ENCODE peak calls at places on chromosomes 13 and 19, in seven cellular contexts. R, G, L, T, U, Q and K are unnamed samples.

GRCh38 chr19:49488046-49488862 is 846 bp downstream of the RPL13A start:
- DNase-seq in R (peak; percentile 52), G (no peak), L (no peak), T (no peak), U (no peak), Q (peak; percentile 8), K (peak; percentile 18)

GRCh38 chr19:45200614-45201013 is 22.0 kb downstream of the BLOC1S3 start:
- DNase-seq in R (peak; percentile 55), G (no peak), L (peak; percentile 83), T (no peak), U (no peak), Q (no peak), K (no peak)

GRCh38 chr19:11196406-11197287 is 698 bp downstream of the KANK2 start:
- DNase-seq in R (peak; percentile 76), G (peak; percentile 37), L (peak; percentile 61), T (peak; percentile 85), U (no peak), Q (peak; percentile 72), K (no peak)

GRCh38 chr19:15173746-15174404 is 26.9 kb downstream of the NOTCH3 start:
- DNase-seq in R (peak; percentile 21), G (peak; percentile 53), L (peak; percentile 49), T (no peak), U (no peak), Q (no peak), K (peak; percentile 40)

GRCh38 chr19:1294688-1295087 is 9.0 kb downstream of the EFNA2 start:
- DNase-seq in R (no peak), G (no peak), L (no peak), T (no peak), U (no peak), Q (no peak), K (no peak)

GRCh38 chr19:50753879-50754278 is 16.4 kb upstream of the GPR32 start:
- DNase-seq in R (no peak), G (no peak), L (no peak), T (no peak), U (no peak), Q (no peak), K (no peak)

GRCh38 chr13:31234729-31235128 is 35.0 kb downstream of the B3GLCT start:
- DNase-seq in R (peak; percentile 44), G (peak; percentile 14), L (peak; percentile 65), T (no peak), U (no peak), Q (no peak), K (no peak)

GRCh38 chr13:97574926-97575325 is 141.0 kb downstream of the RAP2A start:
- DNase-seq in R (peak; percentile 29), G (peak; percentile 59), L (peak; percentile 78), T (no peak), U (no peak), Q (peak; percentile 33), K (peak; percentile 34)

GRCh38 chr13:36163809-36164308 is 32.7 kb upstream of the DCLK1 start:
- DNase-seq in R (peak; percentile 1), G (peak; percentile 18), L (peak; percentile 21), T (peak; percentile 20), U (peak; percentile 76), Q (peak; percentile 71), K (no peak)

GRCh38 chr19:30696514-30696913 is 324.3 kb downstream of the ZNF536 start:
- DNase-seq in R (no peak), G (no peak), L (peak; percentile 85), T (peak; percentile 52), U (no peak), Q (peak; percentile 69), K (peak; percentile 34)

GRCh38 chr19:3225677-3226093 is 1.2 kb downstream of the CELF5 start:
- DNase-seq in R (no peak), G (no peak), L (peak; percentile 48), T (peak; percentile 56), U (no peak), Q (no peak), K (no peak)

GRCh38 chr13:109734002-109734785 is 52.2 kb downstream of the IRS2 start:
- DNase-seq in R (no peak), G (no peak), L (no peak), T (no peak), U (no peak), Q (no peak), K (no peak)

GRCh38 chr13:50910483-50910805 is 853 bp downstream of the RNASEH2B start:
- DNase-seq in R (peak; percentile 71), G (peak; percentile 25), L (peak; percentile 68), T (peak; percentile 73), U (no peak), Q (no peak), K (no peak)

GRCh38 chr19:45306522-45307027 is 16.1 kb downstream of the CKM start:
- DNase-seq in R (no peak), G (no peak), L (peak; percentile 70), T (no peak), U (no peak), Q (no peak), K (no peak)

GRCh38 chr13:50955212-50955611 is 45.6 kb downstream of the RNASEH2B start:
- DNase-seq in R (no peak), G (no peak), L (no peak), T (no peak), U (no peak), Q (no peak), K (no peak)

GRCh38 chr19:2254052-2254872 is 2.0 kb downstream of the JSRP1 start:
- DNase-seq in R (peak; percentile 28), G (no peak), L (peak; percentile 89), T (peak; percentile 45), U (no peak), Q (peak; percentile 81), K (no peak)

DNA sequence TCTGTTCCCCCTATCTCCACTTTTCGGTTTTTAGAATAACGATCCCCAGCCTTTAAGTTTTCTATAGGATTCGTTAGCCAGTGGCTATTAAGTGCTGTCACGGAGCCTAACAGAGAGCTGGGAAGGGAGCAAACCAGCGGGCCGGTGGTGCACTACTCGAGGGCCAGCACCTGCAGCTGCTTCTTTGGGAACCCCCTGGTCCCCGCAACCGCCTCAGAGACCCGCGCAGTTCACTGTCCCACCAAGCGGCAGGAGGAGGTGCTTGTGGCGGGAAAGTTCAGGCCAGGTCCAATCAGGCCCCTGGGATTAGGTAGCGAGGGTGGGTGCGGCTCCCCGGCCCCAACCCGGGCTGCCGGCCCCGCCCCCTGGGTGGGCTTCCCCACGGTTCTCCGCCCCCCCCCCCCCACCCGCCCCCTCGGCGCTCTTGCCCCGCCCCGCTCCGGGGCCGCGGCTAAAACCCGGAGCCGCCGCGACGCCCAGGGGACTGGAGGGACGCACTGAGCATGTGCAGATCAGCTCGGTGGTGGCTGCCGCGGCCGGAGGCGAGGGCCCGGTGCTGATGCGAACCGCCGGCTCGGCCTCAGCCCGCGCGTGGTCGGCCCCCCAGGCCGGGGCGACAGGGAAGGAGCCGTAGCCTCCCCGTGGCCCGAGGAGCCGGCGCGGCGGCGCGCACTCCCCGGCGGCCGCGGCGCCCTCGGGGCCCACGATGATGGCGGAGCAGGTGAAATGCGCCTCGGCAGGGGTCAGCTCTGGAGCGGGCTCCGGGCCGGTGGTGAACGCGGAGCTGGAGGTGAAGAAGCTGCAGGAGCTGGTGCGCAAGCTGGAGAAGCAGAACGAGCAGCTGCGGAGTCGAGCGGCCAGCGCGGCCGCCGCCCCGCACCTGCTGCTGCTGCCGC is at the start of gene SLAIN1:
- DNase-seq in R (peak; percentile 46), G (peak; percentile 67), L (peak; percentile 94), T (peak; percentile 98), U (no peak), Q (peak; percentile 87), K (peak; percentile 85)
- H2AFZ ChIP-seq in R (peak within 1 kb of the TSS; percentile 61), G (peak within 1 kb of the TSS; percentile 85), L (peak within 1 kb of the TSS; percentile 91), T (peak within 1 kb of the TSS; percentile 79), U (peak within 1 kb of the TSS; percentile 94), Q (peak within 1 kb of the TSS; percentile 71), K (peak within 1 kb of the TSS; percentile 87)

DNA sequence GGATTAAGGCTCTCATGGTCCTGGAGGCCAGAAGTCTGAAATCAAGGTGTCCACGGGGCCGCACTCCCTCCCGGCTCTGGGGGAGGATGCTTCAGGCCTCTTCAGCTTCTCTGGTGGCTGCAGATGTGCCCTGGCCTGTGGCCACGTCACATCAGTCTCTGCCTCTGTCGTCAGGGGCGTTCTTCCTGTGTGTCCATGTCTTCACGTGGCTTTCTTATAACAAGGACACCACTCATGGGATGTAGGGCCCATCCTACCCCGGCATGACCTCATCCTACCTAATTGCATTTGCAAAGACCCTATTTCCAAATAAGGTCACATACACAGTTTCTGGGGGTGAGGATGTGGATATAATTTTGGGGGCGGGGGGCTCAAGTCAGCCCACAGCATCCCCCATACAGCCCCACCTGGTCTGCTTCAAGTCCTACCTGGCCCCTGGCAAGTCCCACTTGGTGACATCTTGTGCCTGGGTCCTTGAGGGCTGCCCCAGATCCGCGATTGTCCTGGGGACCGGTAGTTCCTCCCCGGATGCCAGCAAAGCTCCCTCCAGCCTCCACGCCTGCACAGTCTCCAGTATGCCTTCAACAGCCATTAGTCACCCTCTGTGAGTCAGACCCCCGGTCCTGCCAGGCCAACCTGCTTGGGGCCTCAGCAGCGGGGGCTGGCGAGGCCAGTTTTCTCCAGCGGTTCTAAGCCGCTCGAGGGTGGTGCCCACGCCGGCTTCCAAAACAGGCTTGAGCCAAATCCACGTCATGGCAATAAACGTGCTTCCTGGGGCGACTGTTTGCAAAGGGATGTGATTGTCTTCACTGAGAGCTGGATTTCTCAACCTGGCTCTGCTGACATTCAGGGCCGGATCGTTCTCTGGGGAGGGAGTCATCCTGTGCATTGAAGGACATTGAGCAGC is 32.2 kb downstream of the MYO9B start:
- DNase-seq in R (peak; percentile 99), G (peak; percentile 99), L (no peak), T (peak; percentile 57), U (peak; percentile 99), Q (peak; percentile 91), K (no peak)
- H3K9me2 ChIP-seq in R (no peaks in the 10 kb centered on the region), G (no peaks in the 10 kb centered on the region), L (no peaks in the 10 kb centered on the region), T (no peaks in the 10 kb centered on the region), U (no peaks in the 10 kb centered on the region), Q (no peaks in the 10 kb centered on the region), K (no peaks in the 10 kb centered on the region)

DNA sequence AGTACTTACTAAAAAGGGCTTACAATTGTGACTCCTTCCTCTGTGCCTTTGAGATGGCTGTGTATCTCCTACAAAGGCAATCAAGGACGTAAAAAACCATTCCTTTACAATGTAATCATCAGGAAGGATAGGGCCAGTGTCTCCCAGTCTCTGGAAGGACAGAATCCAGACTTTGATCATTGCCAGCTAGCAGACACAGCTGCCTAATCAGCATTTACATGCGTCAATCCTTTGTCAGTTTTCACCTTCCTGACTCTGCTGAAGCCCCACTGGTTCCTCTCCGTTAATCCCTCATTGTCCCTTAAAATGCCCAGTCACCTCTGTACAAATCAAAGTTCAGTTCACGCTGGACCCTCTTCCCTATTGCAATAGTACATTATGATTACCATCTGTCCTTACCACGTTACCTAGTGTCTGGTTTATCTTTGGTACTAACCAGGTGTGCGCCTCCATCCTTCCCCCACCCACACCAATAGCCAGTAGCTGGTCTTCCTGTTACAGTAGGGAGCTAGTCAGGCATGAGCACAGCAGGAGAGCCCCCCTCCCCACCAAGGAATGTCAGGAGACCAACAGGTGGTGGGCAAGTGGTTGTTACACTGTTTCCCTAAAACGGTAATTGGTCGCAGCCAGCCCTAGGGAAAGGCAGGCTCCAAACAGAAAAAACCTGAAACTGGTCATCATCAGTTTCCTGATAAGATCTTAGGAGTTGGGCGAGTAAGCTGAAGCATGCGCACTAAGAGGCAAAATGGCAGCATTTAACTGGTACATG is 49.7 kb downstream of the TGDS start:
- DNase-seq in R (no peak), G (no peak), L (peak; percentile 50), T (no peak), U (no peak), Q (no peak), K (no peak)
- H2AFZ ChIP-seq in R (no peak overlapping the region), G (no peak overlapping the region), L (peak overlapping the region; percentile 60), T (no peak overlapping the region), U (no peak overlapping the region), Q (no peak overlapping the region), K (no peak overlapping the region)

DNA sequence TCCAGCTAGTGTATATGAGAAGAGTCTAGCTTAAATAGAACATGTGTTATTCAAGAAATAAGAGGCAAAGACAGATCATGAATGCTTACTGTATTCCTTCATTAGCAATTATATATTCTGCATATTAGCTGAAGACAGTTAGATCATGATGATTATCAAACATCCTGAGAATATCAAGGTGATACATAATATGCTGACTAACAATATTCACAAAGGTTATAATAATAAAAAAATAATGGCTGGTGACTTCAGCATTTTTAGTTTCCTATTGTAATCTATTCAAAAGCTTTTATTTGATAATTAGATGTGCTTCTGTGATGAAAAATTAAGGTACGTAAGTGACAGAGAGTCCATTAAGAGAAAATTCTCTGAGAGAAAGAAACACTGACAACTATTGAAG is 511.4 kb downstream of the PCDH17 start:
- DNase-seq in R (no peak), G (no peak), L (no peak), T (no peak), U (no peak), Q (no peak), K (no peak)
- H3K9me2 ChIP-seq in R (no peaks in the 10 kb centered on the region), G (no peaks in the 10 kb centered on the region), L (peaks cover 6% of the 10 kb centered on the region), T (no peaks in the 10 kb centered on the region), U (no peaks in the 10 kb centered on the region), Q (no peaks in the 10 kb centered on the region), K (no peaks in the 10 kb centered on the region)